ENCODE peak calls at places on chromosomes 5 and 9, in four cellular contexts. L is thyroid gland, W is ovary, A is transverse colon. I is an unnamed sample.

GRCh38 chr9:35962126-35962906 is 4.4 kb upstream of the OR2S2 start:
- DNase-seq in W (no peak), A (peak; percentile 37), L (peak; percentile 50), I (no peak)

GRCh38 chr5:57445715-57446037 is 36.9 kb downstream of the ACTBL2 start:
- DNase-seq in A (no peak), L (no peak), W (no peak), I (no peak)

GRCh38 chr9:35606138-35606504 is 1.1 kb downstream of the TESK1 start:
- DNase-seq in W (no peak), A (no peak), L (no peak), I (no peak)

GRCh38 chr5:43627028-43627427 is 24.0 kb downstream of the NNT start:
- DNase-seq in W (no peak), A (peak; percentile 15), L (no peak), I (no peak)

GRCh38 chr5:123455640-123456039 is 32.4 kb upstream of the CEP120 start:
- DNase-seq in L (no peak), W (no peak), A (no peak), I (no peak)

GRCh38 chr9:33510264-33511183 is 13.5 kb upstream of the ANKRD18B start:
- DNase-seq in L (peak; percentile 66), W (peak; percentile 46), A (peak; percentile 39), I (no peak)

GRCh38 chr5:62742214-62742613 is 163.6 kb downstream of the LRRC70 start:
- DNase-seq in W (no peak), L (no peak), A (peak; percentile 25), I (no peak)

GRCh38 chr5:168282120-168282519 is 9.3 kb upstream of the WWC1 start:
- DNase-seq in A (no peak), L (peak; percentile 55), W (no peak), I (no peak)

GRCh38 chr5:131379723-131380122 is 115.9 kb downstream of the CDC42SE2 start:
- DNase-seq in L (peak; percentile 22), A (no peak), W (no peak), I (no peak)

GRCh38 chr5:30539004-30539634 is 654.4 kb upstream of the CDH6 start:
- DNase-seq in A (no peak), L (peak; percentile 54), W (no peak), I (no peak)

DNA sequence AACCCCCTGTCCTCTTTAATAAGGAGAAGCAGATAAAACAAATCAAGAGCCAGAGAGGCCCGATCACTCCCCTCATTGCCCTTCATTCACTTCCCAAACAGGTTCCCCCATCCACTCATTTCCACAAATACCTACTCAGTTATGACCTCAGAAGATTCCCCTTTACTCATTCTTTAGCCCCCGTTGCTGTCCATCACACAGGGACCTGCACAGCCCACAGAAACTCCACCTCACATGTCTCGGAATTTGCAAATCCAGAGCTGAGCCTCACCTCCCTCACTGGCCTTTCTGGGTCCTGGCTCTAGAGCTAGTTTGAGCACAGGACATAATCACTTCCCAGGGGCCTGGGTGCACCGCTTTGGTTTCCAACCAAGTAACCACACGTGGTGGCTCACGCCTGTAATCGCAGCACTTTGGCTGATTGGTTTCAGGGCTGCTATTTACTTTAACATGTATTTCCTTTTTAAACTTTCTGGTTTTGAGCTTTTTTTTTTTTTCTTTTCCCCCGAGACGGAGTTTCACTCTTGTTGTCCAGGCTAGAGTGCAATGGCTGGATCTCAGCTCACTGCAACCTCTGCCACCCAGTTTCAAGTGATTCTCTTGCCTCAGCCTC is 17.8 kb downstream of the ATP6V0E1 start:
- DNase-seq in W (no peak), L (peak; percentile 58), A (no peak), I (no peak)
- H3K4me3 ChIP-seq in W (no peak overlapping the region), L (no peak overlapping the region), A (no peak overlapping the region), I (no peak overlapping the region)

GRCh38 chr9:114503009-114503408 is 2.3 kb downstream of the WHRN start:
- DNase-seq in L (peak; percentile 80), A (no peak), W (no peak), I (no peak)

GRCh38 chr9:114501786-114502682 is 3.2 kb downstream of the WHRN start:
- DNase-seq in W (no peak), A (no peak), L (no peak), I (no peak)

GRCh38 chr9:114504341-114505186 is 709 bp downstream of the WHRN start:
- DNase-seq in A (peak; percentile 44), W (peak; percentile 54), L (peak; percentile 67), I (peak; percentile 67)

GRCh38 chr9:114505187-114506081 is at the start of gene WHRN:
- DNase-seq in W (peak; percentile 95), L (peak; percentile 95), A (peak; percentile 95), I (peak; percentile 73)

DNA sequence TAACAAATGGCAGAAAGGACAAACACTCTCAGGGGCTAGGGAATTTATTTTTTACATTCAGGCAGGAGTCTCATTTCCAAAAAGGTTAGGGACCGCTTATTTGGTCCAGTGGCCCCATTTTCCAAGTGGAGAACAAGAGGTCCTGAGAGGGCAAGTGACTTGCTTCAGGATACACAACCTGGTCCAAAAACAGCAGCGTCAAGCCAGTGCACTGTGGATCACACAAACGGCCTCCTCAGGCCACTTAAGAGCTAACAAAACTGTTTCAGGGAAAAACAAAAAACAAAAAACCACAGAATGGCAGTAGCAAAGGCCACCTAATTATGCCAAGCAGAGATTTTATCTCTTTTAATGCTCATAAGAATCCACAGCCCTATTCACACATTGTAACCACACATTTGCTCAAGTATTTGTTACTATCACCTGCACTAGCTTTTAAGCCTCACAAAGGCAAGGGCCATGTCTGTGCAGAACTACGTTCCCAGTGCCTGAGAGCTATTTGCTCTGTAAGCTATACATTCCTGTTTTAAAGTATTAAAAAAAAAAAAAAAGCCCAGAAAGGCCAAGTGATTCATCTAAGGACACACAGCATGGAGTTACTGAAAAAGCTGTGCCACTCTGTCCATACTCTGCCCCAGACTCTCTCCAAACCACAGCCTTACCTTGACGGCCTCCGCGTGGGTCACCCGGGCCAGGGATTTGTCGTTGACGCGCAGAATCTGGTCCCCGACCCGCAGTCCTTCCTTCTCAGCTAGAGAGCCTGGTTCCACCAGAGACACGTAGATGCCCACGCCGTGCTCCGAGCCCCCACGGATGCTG is 1.5 kb downstream of the WHRN start:
- DNase-seq in A (no peak), W (no peak), L (peak; percentile 50), I (no peak)
- H3K27me3 ChIP-seq in A (peaks cover 4% of the 10 kb centered on the region), W (no peaks in the 10 kb centered on the region), L (no peaks in the 10 kb centered on the region), I (no peaks in the 10 kb centered on the region)

DNA sequence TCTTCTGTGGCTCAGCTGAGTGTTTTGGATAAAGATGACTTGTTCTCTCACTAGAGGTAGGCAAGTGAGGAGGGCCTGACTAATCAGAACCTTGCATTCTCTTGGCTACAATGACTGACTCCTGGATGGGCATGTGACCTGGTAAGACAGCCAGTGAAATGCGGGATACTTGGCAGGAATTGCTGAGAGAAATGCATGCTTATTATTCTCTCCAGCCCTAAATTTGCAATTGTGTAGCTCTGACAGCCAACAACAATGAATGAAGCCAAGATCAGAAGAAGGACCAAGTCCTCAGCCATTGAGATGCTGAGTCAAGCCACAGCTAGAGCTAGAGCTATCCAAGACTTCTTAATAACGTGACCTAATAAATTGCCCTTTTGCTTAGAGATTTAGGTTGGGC is 490.6 kb upstream of the ZNF608 start:
- DNase-seq in L (no peak), W (no peak), A (no peak), I (no peak)
- H3K4me3 ChIP-seq in L (no peak overlapping the region), W (no peak overlapping the region), A (no peak overlapping the region), I (no peak overlapping the region)

GRCh38 chr9:95552241-95552640 is 35.5 kb upstream of the PTCH1 start:
- DNase-seq in W (no peak), L (peak; percentile 8), A (no peak), I (no peak)
- H3K27me3 ChIP-seq in W (no peaks in the 10 kb centered on the region), L (no peaks in the 10 kb centered on the region), A (no peaks in the 10 kb centered on the region), I (no peaks in the 10 kb centered on the region)

GRCh38 chr9:87498046-87498815 is 564 bp downstream of the DAPK1 start:
- DNase-seq in L (peak; percentile 75), A (peak; percentile 45), W (peak; percentile 47), I (no peak)

GRCh38 chr9:87500894-87501656 is 3.4 kb downstream of the DAPK1 start:
- DNase-seq in W (no peak), L (no peak), A (no peak), I (no peak)

GRCh38 chr9:87498816-87499454 is 1.3 kb downstream of the DAPK1 start:
- DNase-seq in W (no peak), A (no peak), L (peak; percentile 39), I (no peak)

GRCh38 chr9:87500491-87500890 is 2.8 kb downstream of the DAPK1 start:
- DNase-seq in W (no peak), L (no peak), A (no peak), I (no peak)

DNA sequence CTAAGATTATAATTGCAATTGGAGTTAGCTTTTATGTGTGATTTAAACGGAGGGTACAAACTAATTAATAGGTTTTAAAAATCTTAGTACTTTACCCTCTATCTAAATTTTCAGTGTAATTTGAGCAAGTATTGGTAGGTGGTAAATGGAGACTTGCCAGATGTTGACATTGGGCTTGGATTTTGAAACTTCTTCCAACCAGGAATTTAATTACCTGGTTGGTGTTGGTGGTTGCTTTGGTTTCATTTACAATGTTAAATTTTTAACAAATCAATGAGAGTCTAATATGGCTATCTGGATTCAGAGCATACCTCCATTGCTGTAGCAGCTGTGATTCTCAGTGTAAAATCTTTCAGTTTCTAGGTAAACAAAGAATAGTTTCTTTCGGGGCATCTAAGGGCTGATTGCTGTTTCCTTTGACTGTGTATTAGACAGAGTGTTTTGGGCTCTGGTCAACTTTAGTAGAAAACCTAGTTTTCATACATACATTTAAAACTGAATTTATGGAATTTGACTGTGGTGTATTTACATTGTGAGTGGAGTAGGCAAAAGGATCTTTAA is 1.9 kb downstream of the DAPK1 start:
- DNase-seq in A (no peak), W (no peak), L (no peak), I (no peak)
- H3K4me3 ChIP-seq in A (peak overlapping the region; percentile 59), W (peak overlapping the region; percentile 87), L (no peak overlapping the region), I (peak overlapping the region; percentile 72)

I was measured in ascending aorta.